ENCODE peak calls at places on chromosomes 13 and 19, in six cellular contexts. C is fibroblast of pulmonary artery, M is fibroblast of the aortic adventitia, L is astrocyte of the spinal cord, O is A549, Z is left ventricle myocardium inferior. U is an unnamed sample.

GRCh38 chr19:591099-591958 is 1.6 kb downstream of the HCN2 start:
- DNase-seq in C (no peak), M (no peak), L (no peak), O (no peak), Z (no peak), U (no peak)

GRCh38 chr19:46049597-46049996 is 8.8 kb upstream of the IGFL4 start:
- DNase-seq in C (no peak), M (no peak), L (no peak), O (no peak), Z (no peak), U (no peak)

GRCh38 chr19:7254590-7254989 is 39.6 kb downstream of the INSR start:
- DNase-seq in C (no peak), M (no peak), L (no peak), O (no peak), Z (no peak), U (no peak)

GRCh38 chr13:92224052-92224821 is 825.8 kb downstream of the GPC5 start:
- DNase-seq in C (peak; percentile 97), M (peak; percentile 93), L (peak; percentile 95), O (no peak), Z (no peak), U (no peak)

GRCh38 chr19:10780368-10780767 is 55.6 kb downstream of the TMED1 start:
- DNase-seq in C (peak; percentile 95), M (peak; percentile 92), L (peak; percentile 69), O (no peak), Z (no peak), U (no peak)

GRCh38 chr19:30604657-30605056 is 232.5 kb downstream of the ZNF536 start:
- DNase-seq in C (no peak), M (no peak), L (no peak), O (no peak), Z (no peak), U (no peak)

GRCh38 chr13:97892717-97893116 is 60.8 kb upstream of the IPO5 start:
- DNase-seq in C (no peak), M (no peak), L (peak; percentile 27), O (peak; percentile 15), Z (no peak), U (no peak)

GRCh38 chr19:46617566-46618079 is 7.3 kb downstream of the PTGIR start:
- DNase-seq in C (no peak), M (no peak), L (no peak), O (no peak), Z (no peak), U (no peak)

GRCh38 chr19:37572203-37572602 is 22.4 kb downstream of the ZNF571 start:
- DNase-seq in C (peak; percentile 28), M (no peak), L (no peak), O (no peak), Z (no peak), U (no peak)

GRCh38 chr13:106700007-106700950 is 132.3 kb upstream of the ARGLU1 start:
- DNase-seq in C (peak; percentile 42), M (no peak), L (no peak), O (no peak), Z (no peak), U (no peak)

GRCh38 chr13:43511260-43511970 is 275.4 kb downstream of the ENOX1 start:
- DNase-seq in C (no peak), M (no peak), L (no peak), O (no peak), Z (no peak), U (no peak)

GRCh38 chr13:60146491-60146890 is 17.2 kb downstream of the DIAPH3 start:
- DNase-seq in C (peak; percentile 46), M (peak; percentile 53), L (peak; percentile 61), O (no peak), Z (no peak), U (no peak)

GRCh38 chr19:42122691-42123607 is 9.3 kb downstream of the POU2F2 start:
- DNase-seq in C (no peak), M (no peak), L (no peak), O (no peak), Z (no peak), U (no peak)

GRCh38 chr13:49567501-49567900 is 17.9 kb downstream of the RCBTB1 start:
- DNase-seq in C (no peak), M (no peak), L (no peak), O (no peak), Z (no peak), U (no peak)

GRCh38 chr19:1522061-1522460 is 1.8 kb upstream of the PLK5 start:
- DNase-seq in C (no peak), M (no peak), L (no peak), O (no peak), Z (no peak), U (no peak)

GRCh38 chr19:39438270-39438934 is 2.7 kb upstream of the RPS16 start:
- DNase-seq in C (peak; percentile 42), M (peak; percentile 40), L (no peak), O (no peak), Z (no peak), U (no peak)

GRCh38 chr19:4592445-4592844 is 33.0 kb upstream of the SEMA6B start:
- DNase-seq in C (no peak), M (no peak), L (no peak), O (no peak), Z (no peak), U (no peak)

GRCh38 chr13:113840541-113841354 is 23.1 kb downstream of the GAS6 start:
- DNase-seq in C (no peak), M (no peak), L (no peak), O (no peak), Z (peak; percentile 20), U (peak; percentile 75)

GRCh38 chr13:47829684-47830083 is 171.4 kb downstream of the SUCLA2 start:
- DNase-seq in C (peak; percentile 33), M (peak; percentile 41), L (no peak), O (no peak), Z (no peak), U (no peak)

GRCh38 chr19:5330307-5330720 is 10.3 kb downstream of the PTPRS start:
- DNase-seq in C (no peak), M (no peak), L (no peak), O (no peak), Z (no peak), U (no peak)

GRCh38 chr19:44807652-44808462 is 1.0 kb upstream of the BCAM start:
- DNase-seq in C (peak; percentile 34), M (peak; percentile 34), L (peak; percentile 17), O (peak; percentile 74), Z (no peak), U (no peak)

GRCh38 chr19:36973844-36974195 is 57.7 kb downstream of the ZNF568 start:
- DNase-seq in C (no peak), M (no peak), L (no peak), O (no peak), Z (no peak), U (no peak)

GRCh38 chr19:11578342-11579142 is 1.1 kb upstream of the ACP5 start:
- DNase-seq in C (no peak), M (no peak), L (no peak), O (no peak), Z (peak; percentile 42), U (no peak)

DNA sequence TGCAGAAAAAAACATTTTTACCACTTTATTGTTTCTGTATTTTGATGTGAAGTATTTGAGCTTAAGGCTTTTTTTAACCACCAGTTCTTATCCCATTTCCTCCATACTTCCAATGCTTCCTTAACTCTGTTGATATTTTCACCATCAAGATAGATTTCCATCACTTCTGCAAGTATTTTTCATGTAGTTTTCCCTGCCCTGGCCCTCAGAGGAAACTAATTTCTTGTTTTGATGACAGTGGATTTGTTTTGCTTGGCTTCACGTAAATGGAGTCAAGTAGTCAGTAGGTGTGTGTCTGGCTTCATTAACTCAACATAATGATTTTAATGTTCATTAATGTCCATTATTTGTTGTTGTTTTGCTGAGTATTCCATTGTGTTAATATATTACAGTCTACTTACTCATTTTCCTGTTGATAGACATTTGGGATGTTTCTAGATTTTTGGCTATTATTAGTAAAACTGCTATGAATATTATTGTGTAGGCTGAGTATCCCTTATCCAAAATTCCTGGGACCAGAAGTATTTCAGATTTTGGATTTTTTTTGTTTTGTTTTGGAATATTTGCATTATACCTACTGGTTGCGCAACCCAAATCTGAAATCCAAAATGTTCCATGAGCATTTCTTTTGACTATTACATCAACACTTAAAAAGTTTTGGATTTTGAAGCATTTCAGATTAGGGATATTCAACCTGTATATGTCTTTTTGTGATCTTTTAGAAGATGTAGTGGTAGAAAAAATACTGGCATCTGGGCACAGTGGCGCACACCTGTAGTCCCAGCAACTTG is 23.3 kb downstream of the ZNF582 start:
- DNase-seq in C (no peak), M (no peak), L (no peak), O (no peak), Z (no peak), U (no peak)
- H3K4me3 ChIP-seq in C (no peak overlapping the region), M (no peak overlapping the region), L (no peak overlapping the region), O (no peak overlapping the region), Z (no peak overlapping the region), U (no peak overlapping the region)

DNA sequence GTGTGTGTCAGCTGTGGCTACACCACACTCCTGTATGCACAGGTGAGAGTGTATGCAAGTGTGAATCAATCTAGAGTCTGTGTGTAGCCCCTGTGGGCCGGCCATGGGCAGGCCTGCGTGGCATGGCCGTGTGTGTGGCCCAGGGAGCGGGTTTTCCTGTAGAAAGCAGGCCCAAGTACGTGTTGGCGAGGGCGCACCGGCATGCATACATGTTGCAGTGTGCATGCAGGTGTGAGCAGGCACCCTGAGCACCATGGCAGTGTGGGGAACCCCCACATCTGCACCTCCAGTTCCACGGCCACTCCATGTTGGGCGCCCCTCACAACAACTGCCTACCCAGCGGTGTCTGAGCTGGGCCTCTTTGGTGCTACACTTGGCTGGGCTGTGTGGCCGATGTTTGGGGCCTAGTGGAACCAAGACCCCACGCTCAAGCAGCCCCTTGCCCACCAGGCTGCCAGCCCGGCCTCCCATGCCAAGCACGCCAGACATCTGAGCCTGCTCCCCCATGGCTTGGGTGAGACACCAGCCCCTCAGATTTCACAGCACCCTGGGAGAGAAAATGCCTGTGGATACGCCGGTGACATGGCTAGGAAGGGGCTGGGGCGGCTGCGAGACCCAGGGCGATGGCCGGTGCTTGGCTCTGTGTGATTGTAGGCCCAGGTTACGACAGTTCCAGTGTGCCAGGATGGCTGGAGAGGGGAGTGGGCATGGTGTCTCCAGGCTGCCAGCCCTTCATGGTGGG is 2.1 kb downstream of the NFIX start:
- DNase-seq in C (no peak), M (no peak), L (no peak), O (no peak), Z (no peak), U (no peak)
- H3K4me3 ChIP-seq in C (peak overlapping the region; percentile 75), M (peak overlapping the region; percentile 93), L (peak overlapping the region; percentile 78), O (no peak overlapping the region), Z (peak overlapping the region; percentile 85), U (peak overlapping the region; percentile 79)

GRCh38 chr19:15913830-15914229 is 16.0 kb upstream of the CYP4F2 start:
- DNase-seq in C (no peak), M (no peak), L (no peak), O (no peak), Z (no peak), U (no peak)
- H3K4me3 ChIP-seq in C (no peak overlapping the region), M (no peak overlapping the region), L (no peak overlapping the region), O (no peak overlapping the region), Z (no peak overlapping the region), U (no peak overlapping the region)

GRCh38 chr19:40444181-40445005 is at the start of gene SERTAD3:
- DNase-seq in C (peak; percentile 95), M (peak; percentile 92), L (peak; percentile 97), O (peak; percentile 99), Z (peak; percentile 98), U (peak; percentile 95)
- H3K4me3 ChIP-seq in C (peak within 1 kb of the TSS; percentile 100), M (peak within 1 kb of the TSS; percentile 84), L (peak within 1 kb of the TSS; percentile 100), O (peak within 1 kb of the TSS; percentile 80), Z (peak within 1 kb of the TSS; percentile 99), U (peak within 1 kb of the TSS; percentile 81)